ENCODE peak calls at places on chromosomes 12 and 14, in six cellular contexts. One of them, this sample, is unnamed.

GRCh38 chr12:120684523-120684932 is 2.4 kb upstream of the MLEC start:
- DNase-seq in AG09319: no peak
- DNase-seq in nephron progenitor cell: no peak
- DNase-seq in iris pigment epithelial cell: peak; percentile 80
- DNase-seq in NCI-H524: no peak
- DNase-seq in fibroblast of pulmonary artery: peak; percentile 32
- DNase-seq in this sample: peak; percentile 75

GRCh38 chr12:3365416-3366385 is 125.3 kb upstream of the PRMT8 start:
- DNase-seq in nephron progenitor cell: peak; percentile 68
- DNase-seq in NCI-H524: peak; percentile 25
- DNase-seq in fibroblast of pulmonary artery: no peak
- DNase-seq in AG09319: no peak
- DNase-seq in iris pigment epithelial cell: peak; percentile 6
- DNase-seq in this sample: no peak

GRCh38 chr12:64701283-64701682 is 57.9 kb downstream of the GNS start:
- DNase-seq in NCI-H524: peak; percentile 11
- DNase-seq in iris pigment epithelial cell: no peak
- DNase-seq in fibroblast of pulmonary artery: no peak
- DNase-seq in AG09319: no peak
- DNase-seq in nephron progenitor cell: no peak
- DNase-seq in this sample: peak; percentile 42

GRCh38 chr14:51616724-51617409 is 34.8 kb upstream of the FRMD6 start:
- DNase-seq in nephron progenitor cell: no peak
- DNase-seq in fibroblast of pulmonary artery: peak; percentile 92
- DNase-seq in NCI-H524: no peak
- DNase-seq in iris pigment epithelial cell: peak; percentile 87
- DNase-seq in AG09319: peak; percentile 71
- DNase-seq in this sample: peak; percentile 86

GRCh38 chr12:905273-906076 is 44.0 kb downstream of the RAD52 start:
- DNase-seq in AG09319: no peak
- DNase-seq in fibroblast of pulmonary artery: no peak
- DNase-seq in NCI-H524: no peak
- DNase-seq in nephron progenitor cell: no peak
- DNase-seq in iris pigment epithelial cell: no peak
- DNase-seq in this sample: no peak

GRCh38 chr12:118853634-118854033 is 127.7 kb upstream of the SRRM4 start:
- DNase-seq in AG09319: no peak
- DNase-seq in iris pigment epithelial cell: peak; percentile 6
- DNase-seq in NCI-H524: peak; percentile 56
- DNase-seq in nephron progenitor cell: no peak
- DNase-seq in fibroblast of pulmonary artery: no peak
- DNase-seq in this sample: no peak

GRCh38 chr12:14564336-14564959 is 3.2 kb downstream of the PLBD1 start:
- DNase-seq in AG09319: no peak
- DNase-seq in nephron progenitor cell: no peak
- DNase-seq in fibroblast of pulmonary artery: no peak
- DNase-seq in NCI-H524: no peak
- DNase-seq in iris pigment epithelial cell: no peak
- DNase-seq in this sample: no peak

GRCh38 chr12:10243803-10244520 is 31.3 kb downstream of the GABARAPL1 start:
- DNase-seq in NCI-H524: no peak
- DNase-seq in nephron progenitor cell: no peak
- DNase-seq in fibroblast of pulmonary artery: no peak
- DNase-seq in AG09319: no peak
- DNase-seq in iris pigment epithelial cell: no peak
- DNase-seq in this sample: no peak

GRCh38 chr12:16350682-16351081 is 3.2 kb downstream of the MGST1 start:
- DNase-seq in AG09319: peak; percentile 86
- DNase-seq in nephron progenitor cell: no peak
- DNase-seq in NCI-H524: no peak
- DNase-seq in fibroblast of pulmonary artery: peak; percentile 97
- DNase-seq in iris pigment epithelial cell: peak; percentile 99
- DNase-seq in this sample: peak; percentile 96

GRCh38 chr12:113214938-113215400 is 6.3 kb upstream of the TPCN1 start:
- DNase-seq in iris pigment epithelial cell: peak; percentile 99
- DNase-seq in NCI-H524: no peak
- DNase-seq in AG09319: peak; percentile 93
- DNase-seq in nephron progenitor cell: no peak
- DNase-seq in fibroblast of pulmonary artery: peak; percentile 98
- DNase-seq in this sample: peak; percentile 99

GRCh38 chr12:119593578-119594398 is at the start of gene TMEM233:
- DNase-seq in fibroblast of pulmonary artery: no peak
- DNase-seq in nephron progenitor cell: peak; percentile 63
- DNase-seq in AG09319: no peak
- DNase-seq in iris pigment epithelial cell: peak; percentile 12
- DNase-seq in NCI-H524: no peak
- DNase-seq in this sample: no peak